ENCODE peak calls at places on chromosomes 5 and 9, in six cellular contexts. One of them, this sample, is unnamed.

GRCh38 chr9:78472111-78472510 is 175.2 kb downstream of the PSAT1 start:
- DNase-seq in spleen: no peak
- DNase-seq in transverse colon: no peak
- DNase-seq in heart left ventricle: no peak
- DNase-seq in A549: no peak
- DNase-seq in breast epithelium: no peak
- DNase-seq in this sample: no peak

GRCh38 chr9:95505676-95506437 is 10.9 kb downstream of the PTCH1 start:
- DNase-seq in breast epithelium: no peak
- DNase-seq in A549: peak; percentile 31
- DNase-seq in transverse colon: peak; percentile 61
- DNase-seq in heart left ventricle: peak; percentile 67
- DNase-seq in spleen: no peak
- DNase-seq in this sample: peak; percentile 71

GRCh38 chr9:133877327-133877726 is 114.8 kb downstream of the VAV2 start:
- DNase-seq in A549: no peak
- DNase-seq in breast epithelium: no peak
- DNase-seq in transverse colon: no peak
- DNase-seq in spleen: no peak
- DNase-seq in heart left ventricle: no peak
- DNase-seq in this sample: no peak

GRCh38 chr5:31845351-31845750 is 206.4 kb downstream of the PDZD2 start:
- DNase-seq in spleen: no peak
- DNase-seq in transverse colon: no peak
- DNase-seq in A549: no peak
- DNase-seq in breast epithelium: no peak
- DNase-seq in heart left ventricle: no peak
- DNase-seq in this sample: no peak

GRCh38 chr5:178143901-178144300 is 9.8 kb downstream of the NHP2 start:
- DNase-seq in spleen: no peak
- DNase-seq in heart left ventricle: peak; percentile 49
- DNase-seq in A549: no peak
- DNase-seq in breast epithelium: no peak
- DNase-seq in transverse colon: peak; percentile 28
- DNase-seq in this sample: peak; percentile 49

GRCh38 chr9:125878241-125878640 is 131.1 kb downstream of the PBX3 start:
- DNase-seq in heart left ventricle: no peak
- DNase-seq in A549: no peak
- DNase-seq in breast epithelium: no peak
- DNase-seq in spleen: no peak
- DNase-seq in transverse colon: no peak
- DNase-seq in this sample: no peak

GRCh38 chr5:149735066-149735465 is 5.0 kb downstream of the PPARGC1B start:
- DNase-seq in spleen: no peak
- DNase-seq in heart left ventricle: no peak
- DNase-seq in breast epithelium: no peak
- DNase-seq in transverse colon: peak; percentile 46
- DNase-seq in A549: no peak
- DNase-seq in this sample: no peak

GRCh38 chr9:69181908-69182353 is 7.9 kb downstream of the TJP2 start:
- DNase-seq in breast epithelium: no peak
- DNase-seq in spleen: no peak
- DNase-seq in A549: no peak
- DNase-seq in heart left ventricle: no peak
- DNase-seq in transverse colon: no peak
- DNase-seq in this sample: no peak

GRCh38 chr9:130129425-130130061 is 42.7 kb upstream of the NCS1 start:
- DNase-seq in A549: no peak
- DNase-seq in transverse colon: no peak
- DNase-seq in breast epithelium: no peak
- DNase-seq in heart left ventricle: no peak
- DNase-seq in spleen: no peak
- DNase-seq in this sample: no peak

GRCh38 chr9:79880626-79881025 is 308.9 kb downstream of the TLE4 start:
- DNase-seq in spleen: no peak
- DNase-seq in breast epithelium: no peak
- DNase-seq in A549: no peak
- DNase-seq in heart left ventricle: no peak
- DNase-seq in transverse colon: no peak
- DNase-seq in this sample: no peak

GRCh38 chr9:19493174-19493811 is 84.5 kb downstream of the ACER2 start:
- DNase-seq in transverse colon: peak; percentile 24
- DNase-seq in spleen: no peak
- DNase-seq in heart left ventricle: peak; percentile 78
- DNase-seq in A549: peak; percentile 44
- DNase-seq in breast epithelium: no peak
- DNase-seq in this sample: peak; percentile 28

GRCh38 chr5:95053253-95053652 is 231.6 kb downstream of the MCTP1 start:
- DNase-seq in heart left ventricle: no peak
- DNase-seq in breast epithelium: no peak
- DNase-seq in spleen: no peak
- DNase-seq in transverse colon: no peak
- DNase-seq in A549: no peak
- DNase-seq in this sample: no peak

GRCh38 chr9:134533850-134534585 is 107.6 kb upstream of the COL5A1 start:
- DNase-seq in spleen: peak; percentile 37
- DNase-seq in transverse colon: no peak
- DNase-seq in heart left ventricle: no peak
- DNase-seq in breast epithelium: no peak
- DNase-seq in A549: no peak
- DNase-seq in this sample: no peak

GRCh38 chr9:20608582-20608981 is 13.7 kb downstream of the MLLT3 start:
- DNase-seq in A549: no peak
- DNase-seq in breast epithelium: no peak
- DNase-seq in transverse colon: no peak
- DNase-seq in spleen: no peak
- DNase-seq in heart left ventricle: no peak
- DNase-seq in this sample: no peak

GRCh38 chr9:96495341-96495740 is 45.4 kb downstream of the HABP4 start:
- DNase-seq in heart left ventricle: no peak
- DNase-seq in A549: no peak
- DNase-seq in breast epithelium: no peak
- DNase-seq in spleen: no peak
- DNase-seq in transverse colon: no peak
- DNase-seq in this sample: no peak

GRCh38 chr9:34558911-34559615 is 30.5 kb downstream of the CNTFR start:
- DNase-seq in A549: no peak
- DNase-seq in breast epithelium: no peak
- DNase-seq in spleen: peak; percentile 66
- DNase-seq in heart left ventricle: no peak
- DNase-seq in transverse colon: no peak
- DNase-seq in this sample: no peak

GRCh38 chr9:34560574-34561229 is 28.8 kb downstream of the CNTFR start:
- DNase-seq in transverse colon: peak; percentile 78
- DNase-seq in A549: no peak
- DNase-seq in heart left ventricle: no peak
- DNase-seq in spleen: no peak
- DNase-seq in breast epithelium: no peak
- DNase-seq in this sample: no peak

GRCh38 chr9:34557421-34558321 is 31.9 kb downstream of the CNTFR start:
- DNase-seq in breast epithelium: no peak
- DNase-seq in transverse colon: no peak
- DNase-seq in spleen: peak; percentile 74
- DNase-seq in heart left ventricle: no peak
- DNase-seq in A549: no peak
- DNase-seq in this sample: no peak

GRCh38 chr9:34558341-34558740 is 31.2 kb downstream of the CNTFR start:
- DNase-seq in A549: no peak
- DNase-seq in spleen: peak; percentile 33
- DNase-seq in heart left ventricle: no peak
- DNase-seq in transverse colon: no peak
- DNase-seq in breast epithelium: no peak
- DNase-seq in this sample: no peak

DNA sequence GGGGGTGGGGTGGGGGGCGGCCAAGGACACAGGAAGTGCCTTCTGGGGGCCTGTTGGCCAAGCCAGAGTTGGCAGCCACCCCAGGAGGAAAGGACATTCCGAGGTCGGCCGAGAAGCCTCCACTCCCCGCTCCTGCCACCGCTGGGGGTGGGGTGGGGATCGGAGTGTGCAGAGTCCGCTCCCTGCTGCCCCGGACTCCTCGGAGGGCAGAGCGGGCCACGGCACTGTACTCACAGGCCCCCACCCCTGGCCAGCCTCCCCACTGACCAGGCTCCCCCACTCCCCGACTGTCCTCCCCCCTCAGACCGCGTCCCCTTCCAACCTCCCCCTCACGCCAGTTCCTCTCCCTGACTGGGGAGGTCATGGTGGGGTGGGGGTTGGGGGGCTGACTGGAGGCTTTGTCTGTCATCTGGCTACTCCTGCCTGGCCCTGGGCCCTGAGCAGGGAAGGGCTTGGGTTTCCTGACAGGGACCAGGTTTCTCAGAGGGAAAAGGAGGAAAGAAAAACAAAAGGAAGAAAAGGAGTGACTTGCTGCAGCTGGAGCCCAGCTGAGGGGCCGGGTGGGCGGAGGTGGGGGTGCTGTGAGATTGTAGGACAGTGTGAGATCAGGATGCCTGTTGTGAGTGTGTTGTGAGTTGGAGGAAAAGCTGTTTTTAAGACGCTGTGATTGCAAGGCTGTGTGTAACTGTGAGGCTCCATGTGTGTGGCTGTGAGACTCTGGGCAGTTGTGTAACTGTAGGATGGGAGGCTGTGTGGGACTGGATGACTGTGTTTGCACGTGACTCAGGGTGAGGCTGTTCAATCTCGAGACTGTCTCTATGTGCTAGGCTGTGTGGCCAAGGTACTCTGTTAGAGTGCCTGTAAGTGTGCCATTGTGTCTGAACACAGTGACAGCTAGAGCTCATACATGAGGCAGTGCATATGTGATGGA is 29.6 kb downstream of the CNTFR start:
- DNase-seq in transverse colon: peak; percentile 60
- DNase-seq in heart left ventricle: peak; percentile 42
- DNase-seq in spleen: no peak
- DNase-seq in A549: peak; percentile 27
- DNase-seq in breast epithelium: no peak
- DNase-seq in this sample: peak; percentile 49
- TF ChIP-seq POLR2A in transverse colon: peak; percentile 39
- TF ChIP-seq POLR2A in heart left ventricle: no peak
- TF ChIP-seq POLR2A in spleen: no peak
- TF ChIP-seq POLR2A in A549: no peak
- TF ChIP-seq POLR2A in breast epithelium: no peak
- TF ChIP-seq POLR2A in this sample: no peak

GRCh38 chr9:34809504-34810186 is 99.7 kb upstream of the CCL21 start:
- DNase-seq in spleen: no peak
- DNase-seq in breast epithelium: no peak
- DNase-seq in heart left ventricle: no peak
- DNase-seq in transverse colon: no peak
- DNase-seq in A549: peak; percentile 8
- DNase-seq in this sample: no peak
- H3K4me3 ChIP-seq in spleen: no peak overlapping the region
- H3K4me3 ChIP-seq in breast epithelium: peak overlapping the region; percentile 22
- H3K4me3 ChIP-seq in heart left ventricle: no peak overlapping the region
- H3K4me3 ChIP-seq in transverse colon: peak overlapping the region; percentile 8
- H3K4me3 ChIP-seq in A549: no peak overlapping the region
- H3K4me3 ChIP-seq in this sample: no peak overlapping the region

DNA sequence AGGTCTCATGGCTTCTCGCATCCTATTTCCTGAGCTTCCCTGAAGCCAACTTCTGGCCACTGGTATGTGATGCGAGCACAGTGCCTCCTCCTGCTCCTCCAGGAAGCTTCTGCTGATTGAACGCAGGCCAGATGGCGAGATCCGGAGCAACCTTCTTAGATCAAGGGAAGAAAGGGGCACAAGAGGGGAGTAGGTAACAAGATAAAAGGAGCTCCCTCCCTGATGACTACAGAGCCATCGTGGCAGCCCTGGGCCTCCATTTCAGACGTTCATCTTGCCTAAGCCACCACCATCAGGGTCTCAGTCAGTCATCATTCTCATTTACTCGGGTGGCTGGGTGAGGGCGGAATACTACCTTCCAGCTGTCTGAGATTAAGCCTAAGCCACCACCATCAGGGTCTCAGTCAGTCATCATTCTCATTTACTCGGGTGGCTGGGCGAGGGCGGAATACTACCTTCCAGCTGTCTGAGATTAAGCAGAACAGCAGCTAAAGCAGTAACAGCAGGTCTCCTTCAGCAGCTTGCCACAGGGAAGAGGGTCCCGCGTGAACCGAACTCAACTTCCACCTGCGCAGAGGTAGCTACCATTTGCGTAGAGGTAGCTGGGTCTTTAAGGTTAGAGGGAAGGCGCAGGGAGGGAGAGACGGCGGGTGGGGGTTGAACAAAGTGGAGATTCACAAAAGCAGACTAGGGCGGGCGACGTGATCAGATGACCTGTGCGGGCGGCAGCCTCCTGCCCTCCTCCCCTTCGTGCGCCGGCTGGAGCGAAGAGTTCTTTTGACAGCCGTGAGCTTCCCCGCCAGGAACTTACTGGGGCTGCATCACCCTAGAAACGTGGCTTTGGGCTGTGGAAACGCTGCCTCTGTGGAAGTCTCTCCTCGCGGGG is 27.9 kb upstream of the MGAT1 start:
- DNase-seq in transverse colon: peak; percentile 85
- DNase-seq in heart left ventricle: peak; percentile 74
- DNase-seq in spleen: peak; percentile 93
- DNase-seq in A549: peak; percentile 44
- DNase-seq in breast epithelium: peak; percentile 69
- DNase-seq in this sample: peak; percentile 68
- TF ChIP-seq POLR2A in transverse colon: peak; percentile 77
- TF ChIP-seq POLR2A in heart left ventricle: no peak
- TF ChIP-seq POLR2A in spleen: no peak
- TF ChIP-seq POLR2A in A549: no peak
- TF ChIP-seq POLR2A in breast epithelium: peak; percentile 27
- TF ChIP-seq POLR2A in this sample: peak; percentile 9

GRCh38 chr9:23824241-23825142 is 1.5 kb downstream of the ELAVL2 start:
- DNase-seq in spleen: no peak
- DNase-seq in heart left ventricle: no peak
- DNase-seq in breast epithelium: no peak
- DNase-seq in transverse colon: peak; percentile 20
- DNase-seq in A549: no peak
- DNase-seq in this sample: no peak

GRCh38 chr9:23825143-23825531 is 903 bp downstream of the ELAVL2 start:
- DNase-seq in transverse colon: no peak
- DNase-seq in breast epithelium: no peak
- DNase-seq in heart left ventricle: no peak
- DNase-seq in A549: no peak
- DNase-seq in spleen: no peak
- DNase-seq in this sample: no peak

GRCh38 chr9:23826120-23826629 is at the start of gene ELAVL2:
- DNase-seq in breast epithelium: peak; percentile 92
- DNase-seq in transverse colon: peak; percentile 94
- DNase-seq in A549: peak; percentile 99
- DNase-seq in spleen: peak; percentile 83
- DNase-seq in heart left ventricle: peak; percentile 79
- DNase-seq in this sample: peak; percentile 89

GRCh38 chr9:23822331-23823169 is 3.5 kb downstream of the ELAVL2 start:
- DNase-seq in transverse colon: no peak
- DNase-seq in heart left ventricle: no peak
- DNase-seq in A549: no peak
- DNase-seq in spleen: no peak
- DNase-seq in breast epithelium: no peak
- DNase-seq in this sample: no peak

DNA sequence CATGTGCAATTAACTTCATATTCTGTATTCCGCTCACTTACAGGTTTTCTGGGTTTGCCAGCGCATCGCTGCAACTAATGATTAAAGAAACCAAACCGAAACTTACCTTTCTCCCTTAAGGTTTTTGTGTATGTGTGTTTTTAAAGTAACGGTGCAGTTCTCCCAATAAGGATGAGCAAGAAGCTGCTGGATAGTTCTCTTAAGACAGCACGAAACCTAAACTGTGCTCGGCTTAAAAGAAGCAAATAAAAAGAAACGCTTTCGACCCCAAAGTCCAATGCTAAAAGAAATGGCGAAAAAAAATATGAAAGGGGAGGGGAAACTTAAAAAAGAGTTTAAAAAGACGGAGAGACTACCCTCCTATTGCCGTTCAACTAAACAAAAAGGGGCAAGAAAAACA is 340 bp downstream of the ELAVL2 start:
- DNase-seq in transverse colon: no peak
- DNase-seq in A549: no peak
- DNase-seq in breast epithelium: no peak
- DNase-seq in spleen: no peak
- DNase-seq in heart left ventricle: no peak
- DNase-seq in this sample: no peak
- H3K4me3 ChIP-seq in transverse colon: peak overlapping the region; percentile 55
- H3K4me3 ChIP-seq in A549: peak overlapping the region; percentile 56
- H3K4me3 ChIP-seq in breast epithelium: peak overlapping the region; percentile 49
- H3K4me3 ChIP-seq in spleen: peak overlapping the region; percentile 13
- H3K4me3 ChIP-seq in heart left ventricle: peak overlapping the region; percentile 40
- H3K4me3 ChIP-seq in this sample: peak overlapping the region; percentile 9